ENCODE peak calls at places on chromosomes 7 and 10, in five cellular contexts. O, F, E, L and K are unnamed samples.

GRCh38 chr7:47039899-47040298 is 542.0 kb downstream of the TNS3 start:
- DNase-seq in L (no peak), E (no peak), O (no peak), F (no peak), K (no peak)

GRCh38 chr7:131235489-131236317 is 92.0 kb upstream of the MKLN1 start:
- DNase-seq in O (no peak), F (peak), L (peak), E (no peak), K (no peak)

GRCh38 chr7:93148135-93148534 is at the start of gene SAMD9L:
- DNase-seq in E (no peak), F (no peak), L (no peak), O (no peak), K (no peak)

GRCh38 chr10:121157998-121158397 is 306.8 kb downstream of the WDR11 start:
- DNase-seq in L (peak), O (no peak), F (no peak), E (no peak), K (no peak)

GRCh38 chr10:84224411-84225028 is 824 bp downstream of the LRIT2 start:
- DNase-seq in L (peak), F (no peak), E (no peak), O (no peak), K (no peak)

GRCh38 chr7:55370001-55370400 is 4.9 kb downstream of the LANCL2 start:
- DNase-seq in E (no peak), O (no peak), F (no peak), L (no peak), K (no peak)

GRCh38 chr10:91210435-91210834 is 10.0 kb upstream of the PCGF5 start:
- DNase-seq in L (no peak), E (no peak), F (no peak), O (no peak), K (no peak)

GRCh38 chr7:148963583-148964509 is 64.5 kb downstream of the PDIA4 start:
- DNase-seq in O (no peak), F (no peak), E (no peak), L (peak), K (no peak)

GRCh38 chr7:83276250-83276649 is 113.6 kb upstream of the PCLO start:
- DNase-seq in O (no peak), L (no peak), F (no peak), E (no peak), K (no peak)

GRCh38 chr10:118505363-118505762 is 90.1 kb downstream of the PRLHR start:
- DNase-seq in O (no peak), L (no peak), E (no peak), F (no peak), K (no peak)

GRCh38 chr7:43890468-43890867 is 15.9 kb downstream of the URGCP start:
- DNase-seq in L (no peak), O (no peak), E (no peak), F (no peak), K (no peak)

GRCh38 chr10:69644658-69645295 is 14.7 kb downstream of the FAM241B start:
- DNase-seq in O (no peak), L (peak), F (peak), E (peak), K (peak)

GRCh38 chr7:117682681-117683385 is 190.4 kb downstream of the CTTNBP2 start:
- DNase-seq in E (no peak), L (no peak), F (no peak), O (no peak), K (no peak)

GRCh38 chr10:12564173-12564572 is 214.8 kb downstream of the CAMK1D start:
- DNase-seq in L (no peak), F (no peak), E (no peak), O (no peak), K (no peak)

GRCh38 chr7:106775975-106776607 is 89.0 kb upstream of the PIK3CG start:
- DNase-seq in O (no peak), L (no peak), E (no peak), F (no peak), K (no peak)

GRCh38 chr7:28703054-28703765 is 254.9 kb downstream of the TRIL start:
- DNase-seq in F (no peak), E (no peak), L (no peak), O (no peak), K (no peak)

GRCh38 chr7:106205621-106206222 is 79.1 kb downstream of the NAMPT start:
- DNase-seq in L (peak), F (no peak), O (no peak), E (no peak), K (no peak)

GRCh38 chr10:76024460-76025123 is 593.2 kb downstream of the LRMDA start:
- DNase-seq in E (no peak), L (no peak), O (no peak), F (no peak), K (no peak)

GRCh38 chr10:106436123-106436740 is 728.3 kb downstream of the SORCS1 start:
- DNase-seq in L (no peak), E (no peak), O (no peak), F (no peak), K (no peak)

GRCh38 chr10:117443677-117444022 is 68.4 kb upstream of the PDZD8 start:
- DNase-seq in E (no peak), F (no peak), L (no peak), O (no peak), K (no peak)

GRCh38 chr7:143519411-143520131 is 41.9 kb downstream of the TAS2R41 start:
- DNase-seq in O (no peak), F (no peak), L (no peak), E (no peak), K (no peak)

GRCh38 chr10:4280481-4281206 is 495.6 kb upstream of the KLF6 start:
- DNase-seq in E (no peak), F (no peak), L (no peak), O (no peak), K (no peak)
- TF ChIP-seq POLR2AphosphoS5 in E (peak), F (no peak), L (no peak), O (peak), K (no peak)

GRCh38 chr10:101961591-101962498 is 94.1 kb downstream of the ARMH3 start:
- DNase-seq in L (no peak), E (no peak), O (no peak), F (no peak), K (no peak)
- TF ChIP-seq POLR2AphosphoS5 in L (no peak), E (no peak), O (no peak), F (no peak), K (no peak)

GRCh38 chr10:71770789-71771188 is 2.5 kb downstream of the VSIR start:
- DNase-seq in L (no peak), E (no peak), O (no peak), F (peak), K (no peak)
- TF ChIP-seq POLR2AphosphoS5 in L (no peak), E (no peak), O (no peak), F (peak), K (no peak)

GRCh38 chr7:13990984-13991790 is 1.7 kb upstream of the ETV1 start:
- DNase-seq in L (peak), F (peak), O (peak), E (peak), K (no peak)
- TF ChIP-seq POLR2AphosphoS5 in L (peak), F (peak), O (peak), E (peak), K (no peak)

DNA sequence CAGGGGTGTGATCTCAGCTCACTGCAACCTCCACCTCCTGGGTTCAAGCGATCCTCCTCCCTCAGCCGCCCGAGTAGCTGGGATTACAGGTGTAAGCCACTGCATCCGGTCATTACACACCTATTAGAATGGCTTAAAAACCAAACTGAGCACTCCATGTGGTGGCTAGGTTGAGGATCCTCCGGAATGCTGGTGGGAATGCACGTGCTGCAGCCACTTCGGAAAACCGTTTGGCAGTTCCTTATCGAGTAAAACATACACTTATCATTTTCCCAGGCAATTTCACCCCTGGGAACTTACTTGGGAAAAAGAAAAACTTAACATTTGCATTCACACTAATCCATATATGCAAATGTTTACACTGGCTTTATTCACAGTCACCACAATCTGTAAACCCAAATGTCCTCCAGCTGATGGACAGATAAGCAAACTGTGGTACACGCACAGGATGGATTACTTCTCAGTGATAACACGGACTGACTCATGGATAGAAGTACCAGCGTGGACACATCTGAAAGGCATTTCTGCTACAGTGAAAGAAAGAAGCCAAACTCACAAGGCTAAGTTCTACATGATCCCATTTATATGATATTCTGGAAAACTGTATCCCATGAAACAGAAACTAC is 20.4 kb downstream of the RFC2 start:
- DNase-seq in O (no peak), F (no peak), E (no peak), L (peak), K (no peak)
- TF ChIP-seq POLR2AphosphoS5 in O (no peak), F (no peak), E (no peak), L (peak), K (no peak)